ENCODE peak calls at places on chromosomes 6 and 20, in nine cellular contexts. V, X, Q, Y, G, I, E, B and K are unnamed samples.

GRCh38 chr6:43771210-43771857 is 1.3 kb downstream of the VEGFA start:
- DNase-seq in V (peak; percentile 56), X (peak; percentile 87), Q (peak; percentile 13), Y (peak; percentile 47), G (peak; percentile 49), I (peak; percentile 80), E (peak; percentile 72), B (peak; percentile 24), K (peak; percentile 96)

GRCh38 chr6:105882833-105883232 is 203.3 kb upstream of the PRDM1 start:
- DNase-seq in V (no peak), X (no peak), Q (no peak), Y (no peak), G (no peak), I (no peak), E (no peak), B (no peak), K (no peak)

GRCh38 chr6:32627831-32628230 is 9.4 kb upstream of the HLA-DQA1 start:
- DNase-seq in V (peak; percentile 23), X (no peak), Q (no peak), Y (no peak), G (no peak), I (no peak), E (no peak), B (no peak), K (no peak)

GRCh38 chr6:157850030-157850429 is 27.0 kb downstream of the SNX9 start:
- DNase-seq in V (no peak), X (no peak), Q (no peak), Y (no peak), G (no peak), I (no peak), E (no peak), B (no peak), K (no peak)

GRCh38 chr20:4800131-4800530 is 78.4 kb downstream of the PRND start:
- DNase-seq in V (no peak), X (no peak), Q (no peak), Y (no peak), G (no peak), I (peak; percentile 2), E (no peak), B (no peak), K (no peak)

GRCh38 chr6:28944412-28945006 is 20.7 kb upstream of the TRIM27 start:
- DNase-seq in V (peak; percentile 89), X (no peak), Q (no peak), Y (peak; percentile 40), G (peak; percentile 79), I (peak; percentile 63), E (peak; percentile 64), B (peak; percentile 42), K (no peak)

GRCh38 chr6:90103056-90103793 is 193.4 kb downstream of the BACH2 start:
- DNase-seq in V (peak; percentile 8), X (no peak), Q (no peak), Y (no peak), G (peak; percentile 9), I (no peak), E (no peak), B (no peak), K (no peak)

GRCh38 chr6:12097791-12098190 is 85.7 kb downstream of the HIVEP1 start:
- DNase-seq in V (peak; percentile 50), X (no peak), Q (no peak), Y (no peak), G (no peak), I (no peak), E (no peak), B (no peak), K (no peak)

GRCh38 chr20:47875302-47876025 is 90.2 kb upstream of the SULF2 start:
- DNase-seq in V (no peak), X (no peak), Q (no peak), Y (no peak), G (no peak), I (no peak), E (no peak), B (no peak), K (peak; percentile 48)

GRCh38 chr20:50335105-50335504 is 144.5 kb downstream of the CEBPB start:
- DNase-seq in V (peak; percentile 57), X (no peak), Q (no peak), Y (no peak), G (peak; percentile 77), I (no peak), E (peak; percentile 64), B (no peak), K (no peak)

GRCh38 chr20:23235173-23236027 is 115.2 kb upstream of the NXT1 start:
- DNase-seq in V (peak; percentile 61), X (peak; percentile 79), Q (no peak), Y (peak; percentile 44), G (peak; percentile 78), I (peak; percentile 38), E (peak; percentile 39), B (no peak), K (peak; percentile 83)

GRCh38 chr6:126307859-126308258 is 32.1 kb upstream of the CENPW start:
- DNase-seq in V (peak; percentile 50), X (no peak), Q (no peak), Y (no peak), G (peak; percentile 1), I (no peak), E (peak; percentile 35), B (no peak), K (peak; percentile 30)

GRCh38 chr6:33279971-33280511 is 3.1 kb downstream of the B3GALT4 start:
- DNase-seq in V (peak; percentile 83), X (peak; percentile 65), Q (no peak), Y (no peak), G (peak; percentile 85), I (no peak), E (peak; percentile 68), B (no peak), K (peak; percentile 91)

GRCh38 chr20:19750207-19750606 is 7.9 kb upstream of the RIN2 start:
- DNase-seq in V (no peak), X (no peak), Q (no peak), Y (no peak), G (no peak), I (no peak), E (no peak), B (no peak), K (no peak)

GRCh38 chr6:98487612-98488011 is 346.8 kb upstream of the POU3F2 start:
- DNase-seq in V (no peak), X (no peak), Q (no peak), Y (no peak), G (no peak), I (no peak), E (no peak), B (no peak), K (no peak)

GRCh38 chr20:4455301-4455701 is 266.4 kb upstream of the PRND start:
- DNase-seq in V (peak; percentile 96), X (no peak), Q (no peak), Y (no peak), G (no peak), I (no peak), E (no peak), B (no peak), K (no peak)

GRCh38 chr20:39190666-39191570 is 228.8 kb downstream of the DHX35 start:
- DNase-seq in V (peak; percentile 88), X (no peak), Q (no peak), Y (no peak), G (peak; percentile 80), I (peak; percentile 22), E (no peak), B (no peak), K (peak; percentile 77)

GRCh38 chr6:10375391-10375969 is 39.4 kb downstream of the TFAP2A start:
- DNase-seq in V (no peak), X (no peak), Q (no peak), Y (no peak), G (no peak), I (no peak), E (no peak), B (no peak), K (no peak)
- H3K4me3 ChIP-seq in V (no peak overlapping the region), X (no peak overlapping the region), Q (no peak overlapping the region), Y (no peak overlapping the region), G (no peak overlapping the region), I (no peak overlapping the region), E (no peak overlapping the region), B (no peak overlapping the region), K (no peak overlapping the region)

DNA sequence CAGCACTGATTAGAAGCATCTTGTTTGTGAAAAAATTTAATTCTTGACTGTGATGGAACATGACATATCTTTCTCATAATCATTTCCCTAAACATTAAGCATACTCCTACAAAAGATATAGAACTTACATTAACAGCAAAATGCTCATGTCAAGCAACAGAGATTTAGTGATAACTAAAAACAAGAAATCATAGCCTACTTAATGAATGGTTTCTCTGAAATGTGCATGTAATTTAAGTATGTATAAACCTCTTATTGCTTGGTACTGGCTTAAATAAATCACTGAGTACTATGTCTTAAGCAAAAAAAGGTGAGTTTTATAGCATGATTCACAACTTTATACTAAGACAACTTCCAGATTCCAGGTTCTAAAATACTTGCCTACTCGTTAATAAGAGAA is 9.3 kb downstream of the ROMO1 start:
- DNase-seq in V (no peak), X (no peak), Q (no peak), Y (no peak), G (no peak), I (no peak), E (no peak), B (no peak), K (no peak)
- H3K4me1 ChIP-seq in V (no peaks in the 10 kb centered on the region), X (peaks cover 17% of the 10 kb centered on the region), Q (peaks cover 40% of the 10 kb centered on the region), Y (no peaks in the 10 kb centered on the region), G (peaks cover 20% of the 10 kb centered on the region), I (peaks cover 27% of the 10 kb centered on the region), E (no peaks in the 10 kb centered on the region), B (peaks cover 12% of the 10 kb centered on the region), K (peaks cover 19% of the 10 kb centered on the region)

GRCh38 chr20:14562976-14563375 is 225.6 kb upstream of the FLRT3 start:
- DNase-seq in V (no peak), X (no peak), Q (no peak), Y (no peak), G (no peak), I (no peak), E (no peak), B (no peak), K (no peak)

GRCh38 chr20:14556206-14556605 is 218.8 kb upstream of the FLRT3 start:
- DNase-seq in V (no peak), X (no peak), Q (no peak), Y (no peak), G (no peak), I (no peak), E (no peak), B (no peak), K (no peak)

GRCh38 chr20:14566505-14566904 is 229.1 kb upstream of the FLRT3 start:
- DNase-seq in V (peak; percentile 13), X (no peak), Q (no peak), Y (no peak), G (no peak), I (no peak), E (no peak), B (no peak), K (peak; percentile 32)

DNA sequence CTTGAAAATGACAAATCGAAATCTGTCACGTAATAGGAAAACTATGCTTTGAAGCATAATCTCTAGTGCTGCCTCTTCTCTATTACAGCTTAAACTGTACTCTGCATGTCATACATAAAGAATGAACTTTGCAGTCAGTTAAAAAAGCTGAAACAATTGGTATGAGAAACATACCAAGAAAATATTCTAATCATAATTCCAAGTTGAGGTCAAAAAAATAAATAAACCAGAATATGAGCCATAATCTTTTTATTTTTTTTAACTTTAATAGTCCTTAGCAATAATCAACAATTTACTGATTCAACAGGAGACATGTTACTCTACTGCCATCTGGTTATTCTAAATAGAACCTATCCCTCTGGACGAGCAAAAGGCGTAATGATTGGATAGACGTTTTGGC is 224.3 kb upstream of the FLRT3 start:
- DNase-seq in V (no peak), X (no peak), Q (no peak), Y (no peak), G (no peak), I (no peak), E (no peak), B (no peak), K (no peak)
- H3K4me3 ChIP-seq in V (no peak overlapping the region), X (no peak overlapping the region), Q (no peak overlapping the region), Y (no peak overlapping the region), G (no peak overlapping the region), I (no peak overlapping the region), E (no peak overlapping the region), B (no peak overlapping the region), K (no peak overlapping the region)

GRCh38 chr6:100202417-100203194 is 208.6 kb upstream of the MCHR2 start:
- DNase-seq in V (peak; percentile 94), X (no peak), Q (no peak), Y (no peak), G (peak; percentile 83), I (no peak), E (no peak), B (no peak), K (peak; percentile 94)
- H3K4me1 ChIP-seq in V (peaks cover 13% of the 10 kb centered on the region), X (no peaks in the 10 kb centered on the region), Q (no peaks in the 10 kb centered on the region), Y (no peaks in the 10 kb centered on the region), G (peaks cover 9% of the 10 kb centered on the region), I (no peaks in the 10 kb centered on the region), E (no peaks in the 10 kb centered on the region), B (no peaks in the 10 kb centered on the region), K (peaks cover 7% of the 10 kb centered on the region)